ENCODE peak calls at places on chromosomes 12 and 14, in nine cellular contexts. N is NCI-H1092 treated with DMSO at 0.1 percent for 48 hours; J is substantia nigra; Y is CD8-positive, alpha-beta memory T cell; Q is stimulated activated CD8-positive, alpha-beta memory T cell treated with anti-CD3 and anti-CD28 coated beads, Interleukin-15, amount 100 ng/mL, for 1 hour; E is GM10248; D is BJ; P is naive thymus-derived CD8-positive, alpha-beta T cell; O is GDM1. A is an unnamed sample.

GRCh38 chr12:59444932-59445331 is 150.9 kb upstream of the SLC16A7 start:
- DNase-seq in N (no peak), J (no peak), O (no peak), E (no peak), Q (no peak), D (no peak), P (no peak), Y (no peak), A (no peak)

GRCh38 chr14:90058876-90059458 is 2.8 kb upstream of the KCNK13 start:
- DNase-seq in J (no peak), Q (no peak), P (no peak), O (no peak), E (no peak), N (no peak), Y (no peak), D (no peak), A (no peak)

GRCh38 chr12:66674495-66675122 is 4.3 kb downstream of the GRIP1 start:
- DNase-seq in N (no peak), D (no peak), Q (no peak), J (no peak), E (no peak), P (no peak), Y (no peak), O (no peak), A (no peak)

GRCh38 chr14:23022849-23023499 is 11.7 kb downstream of the PSMB5 start:
- DNase-seq in N (no peak), O (no peak), Q (no peak), E (no peak), Y (no peak), P (no peak), J (no peak), D (no peak), A (no peak)

GRCh38 chr12:63882844-63883243 is 38.3 kb downstream of the SRGAP1 start:
- DNase-seq in P (no peak), N (peak), O (no peak), Y (no peak), Q (no peak), D (no peak), E (no peak), J (no peak), A (no peak)

GRCh38 chr12:52395761-52396434 is 10.2 kb downstream of the KRT82 start:
- DNase-seq in N (no peak), P (no peak), Y (no peak), Q (no peak), E (no peak), D (no peak), O (no peak), J (no peak), A (no peak)

GRCh38 chr12:46675736-46676135 is 150.1 kb downstream of the SLC38A4 start:
- DNase-seq in Y (no peak), O (no peak), E (peak), D (no peak), Q (no peak), N (peak), P (no peak), J (no peak), A (no peak)

GRCh38 chr12:4856556-4856955 is 53.1 kb upstream of the KCNA1 start:
- DNase-seq in P (no peak), N (peak), E (no peak), O (no peak), Q (no peak), Y (no peak), D (no peak), J (no peak), A (no peak)

GRCh38 chr14:70804556-70805162 is 4.7 kb downstream of the MAP3K9 start:
- DNase-seq in P (no peak), D (no peak), Y (no peak), N (no peak), E (no peak), Q (no peak), O (no peak), J (no peak), A (no peak)

A was measured in anterior cingulate cortex.